ENCODE peak calls at places on chromosomes 12 and 14, in eight cellular contexts. O is A549, H is sigmoid colon, I is H1, V is transverse colon, X is ovary, A is stomach, P is GM12878. G is an unnamed sample.

GRCh38 chr14:24079521-24080141 is 8.3 kb downstream of the CPNE6 start:
- DNase-seq in I (no peak), H (no peak), O (no peak), X (no peak), A (no peak), P (no peak), V (no peak), G (no peak)

GRCh38 chr14:65277580-65278270 is 134.8 kb upstream of the FUT8 start:
- DNase-seq in H (no peak), X (no peak), A (no peak), P (no peak), O (no peak), I (no peak), V (no peak), G (no peak)

GRCh38 chr12:87121908-87122307 is 865.7 kb upstream of the MGAT4C start:
- DNase-seq in X (no peak), V (no peak), I (no peak), P (no peak), H (no peak), A (no peak), O (no peak), G (no peak)

GRCh38 chr12:20624718-20625117 is 70.4 kb upstream of the SLCO1C1 start:
- DNase-seq in V (no peak), O (peak; percentile 79), H (no peak), I (no peak), X (no peak), A (no peak), P (no peak), G (no peak)

GRCh38 chr14:103141117-103141796 is 18.0 kb downstream of the TNFAIP2 start:
- DNase-seq in V (peak; percentile 63), X (no peak), I (peak; percentile 65), O (peak; percentile 78), P (no peak), A (peak; percentile 71), H (no peak), G (no peak)

GRCh38 chr14:32044454-32044853 is 32.6 kb upstream of the ARHGAP5 start:
- DNase-seq in I (no peak), O (no peak), A (no peak), H (no peak), X (no peak), V (no peak), P (no peak), G (no peak)

GRCh38 chr12:128098725-128099124 is 168.2 kb upstream of the TMEM132C start:
- DNase-seq in A (no peak), I (no peak), O (no peak), H (no peak), X (no peak), V (no peak), P (no peak), G (no peak)

GRCh38 chr14:104404922-104405321 is 174.6 kb upstream of the C14orf180 start:
- DNase-seq in I (no peak), V (no peak), X (no peak), O (no peak), H (no peak), P (no peak), A (peak; percentile 20), G (no peak)

GRCh38 chr12:25249951-25250738 is 584 bp downstream of the KRAS start:
- DNase-seq in A (peak; percentile 62), V (peak; percentile 69), H (peak; percentile 79), O (peak; percentile 32), I (no peak), P (no peak), X (peak; percentile 69), G (peak; percentile 10)

GRCh38 chr14:95526483-95527391 is 8.1 kb upstream of the GLRX5 start:
- DNase-seq in I (no peak), V (no peak), H (no peak), X (no peak), P (no peak), O (no peak), A (no peak), G (no peak)

GRCh38 chr12:45518516-45519235 is 210.8 kb upstream of the ARID2 start:
- DNase-seq in V (no peak), X (no peak), A (no peak), H (no peak), O (no peak), I (no peak), P (no peak), G (no peak)

GRCh38 chr12:123105427-123105826 is 45.5 kb downstream of the PITPNM2 start:
- DNase-seq in P (no peak), X (no peak), O (no peak), H (no peak), I (peak; percentile 17), V (no peak), A (no peak), G (no peak)

GRCh38 chr12:77686760-77687159 is 143.9 kb upstream of the NAV3 start:
- DNase-seq in P (no peak), V (no peak), O (no peak), H (no peak), I (no peak), A (no peak), X (no peak), G (no peak)

GRCh38 chr12:3314306-3314663 is 176.7 kb upstream of the PRMT8 start:
- DNase-seq in A (no peak), H (no peak), I (no peak), V (no peak), X (no peak), P (no peak), O (no peak), G (no peak)

GRCh38 chr14:85604021-85604420 is 74.1 kb downstream of the FLRT2 start:
- DNase-seq in X (no peak), V (no peak), O (no peak), H (no peak), A (no peak), I (no peak), P (no peak), G (no peak)

GRCh38 chr12:38137287-38137686 is 179.3 kb upstream of the ALG10B start:
- DNase-seq in V (no peak), H (no peak), P (no peak), O (no peak), I (no peak), A (no peak), X (no peak), G (no peak)

DNA sequence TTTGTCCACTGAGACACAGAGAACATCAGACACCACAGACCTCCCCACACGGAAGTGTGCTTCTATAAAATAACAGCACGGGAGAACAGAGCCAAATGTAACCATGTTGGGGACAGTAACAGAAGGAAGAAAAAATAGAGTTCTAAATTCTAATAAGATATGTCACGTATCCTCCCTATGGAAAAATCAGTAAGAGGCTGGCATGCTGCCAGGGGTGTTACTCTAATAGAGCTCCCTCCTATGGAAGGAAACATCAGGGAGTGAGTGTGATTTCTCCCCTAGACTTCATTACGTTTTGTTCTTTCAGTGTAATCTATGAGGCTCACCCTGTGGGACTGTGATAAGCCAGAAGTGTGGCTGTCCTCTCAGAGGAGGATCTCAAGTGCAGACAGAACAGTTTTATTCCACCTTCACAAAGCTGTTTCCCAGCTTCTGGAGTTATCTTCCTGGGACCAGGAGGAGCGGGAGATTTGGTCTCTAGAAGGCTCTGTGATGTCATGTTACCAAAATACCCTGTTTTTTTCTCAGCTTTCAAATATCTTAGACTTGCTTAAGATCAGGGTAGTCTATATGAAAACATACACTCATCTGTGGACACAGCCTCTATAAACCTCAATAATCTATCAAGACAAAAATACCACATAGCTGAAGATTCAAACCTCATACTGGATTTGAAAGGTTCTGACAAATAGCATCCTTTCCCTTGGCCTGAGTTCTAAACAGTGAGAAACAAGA is 69.3 kb downstream of the ZFC3H1 start:
- DNase-seq in I (no peak), O (peak; percentile 60), X (no peak), H (no peak), A (peak; percentile 33), P (no peak), V (no peak), G (peak; percentile 11)
- TF ChIP-seq EP300 in I (no peak), O (no peak), X (no peak), H (no peak), A (no peak), P (no peak), V (no peak), G (no peak)

GRCh38 chr14:34460295-34460694 is 1.7 kb downstream of the SPTSSA start:
- DNase-seq in I (no peak), A (no peak), P (no peak), H (no peak), X (no peak), V (no peak), O (no peak), G (no peak)
- TF ChIP-seq EP300 in I (no peak), A (no peak), P (no peak), H (no peak), X (no peak), V (no peak), O (no peak), G (no peak)

DNA sequence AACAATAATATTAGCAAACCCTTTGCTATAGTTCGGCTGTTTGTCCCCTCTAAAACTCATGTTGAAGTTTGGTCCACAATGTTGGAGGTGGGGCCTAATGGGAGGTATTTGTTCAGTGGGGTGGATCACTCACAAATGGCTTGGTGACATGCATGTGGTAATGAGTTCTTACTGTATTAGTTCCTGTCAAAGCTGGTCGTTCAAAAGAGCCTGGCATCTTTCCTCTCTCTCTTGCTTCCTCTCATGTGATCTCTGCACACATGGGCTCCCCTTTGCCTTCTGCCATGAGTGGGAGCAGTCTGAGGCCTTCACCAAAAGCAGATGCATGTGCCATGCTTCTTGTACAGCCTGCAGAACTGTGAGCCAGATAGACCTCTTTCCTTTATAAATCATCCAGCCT is 13.0 kb upstream of the PPP4R4 start:
- DNase-seq in P (no peak), X (no peak), V (no peak), H (no peak), O (no peak), I (no peak), A (no peak), G (no peak)
- TF ChIP-seq EP300 in P (no peak), X (no peak), V (no peak), H (no peak), O (no peak), I (no peak), A (no peak), G (no peak)

DNA sequence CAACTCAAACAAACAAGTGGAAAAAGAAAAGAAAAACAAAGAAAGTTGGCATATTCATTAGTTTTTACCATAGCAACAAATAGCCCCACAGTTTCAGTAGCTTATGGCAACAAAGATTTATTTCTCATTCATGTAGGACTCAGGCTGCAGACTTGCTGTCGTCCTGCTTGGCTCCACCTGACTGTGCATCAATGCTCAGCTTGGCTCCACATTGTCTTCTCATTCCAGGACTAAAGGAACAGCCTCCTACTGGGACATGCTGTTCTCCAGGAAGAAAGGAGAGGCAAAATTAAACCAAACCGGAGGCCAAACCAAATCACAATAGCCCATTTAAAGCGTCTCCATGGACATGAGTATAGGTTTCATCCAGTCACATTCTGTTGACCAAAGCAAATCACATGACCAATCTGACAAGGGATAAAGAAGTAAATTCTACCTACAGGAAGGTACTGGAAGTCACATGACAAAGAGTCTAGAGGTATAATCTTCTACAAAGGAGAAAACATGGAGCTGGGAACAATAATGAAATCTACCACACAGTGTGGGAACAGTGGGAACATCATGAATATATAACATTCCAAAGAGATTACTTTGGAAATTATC is 222.5 kb downstream of the PIK3C2G start:
- DNase-seq in H (no peak), V (no peak), I (no peak), P (no peak), A (no peak), X (no peak), O (no peak), G (no peak)
- TF ChIP-seq EP300 in H (no peak), V (no peak), I (no peak), P (no peak), A (no peak), X (no peak), O (no peak), G (no peak)

G was measured in tibial nerve.